ENCODE peak calls at places on chromosomes 7 and 10, in ten cellular contexts. Y, H, Q, I, M, J, R, C, U and F are unnamed samples.

GRCh38 chr10:12027539-12027938 is 15.1 kb downstream of the UPF2 start:
- DNase-seq in Y (no peak), H (no peak), Q (no peak), I (no peak), M (no peak), J (no peak), R (no peak), C (no peak), U (no peak), F (no peak)

GRCh38 chr7:147775564-147775963 is 815.0 kb upstream of the C7orf33 start:
- DNase-seq in Y (no peak), H (no peak), Q (no peak), I (no peak), M (no peak), J (peak; percentile 10), R (no peak), C (no peak), U (no peak), F (no peak)

GRCh38 chr10:91975438-91975837 is 51.9 kb downstream of the BTAF1 start:
- DNase-seq in Y (no peak), H (peak; percentile 5), Q (no peak), I (no peak), M (no peak), J (no peak), R (no peak), C (no peak), U (no peak), F (no peak)

GRCh38 chr10:118712080-118712479 is 42.7 kb downstream of the CACUL1 start:
- DNase-seq in Y (no peak), H (no peak), Q (no peak), I (no peak), M (no peak), J (no peak), R (no peak), C (no peak), U (no peak), F (no peak)

GRCh38 chr7:90710466-90710850 is 114.3 kb downstream of the CDK14 start:
- DNase-seq in Y (no peak), H (no peak), Q (peak; percentile 34), I (no peak), M (no peak), J (no peak), R (no peak), C (no peak), U (no peak), F (no peak)

GRCh38 chr10:112913661-112914287 is 36.3 kb upstream of the TCF7L2 start:
- DNase-seq in Y (no peak), H (no peak), Q (no peak), I (no peak), M (no peak), J (no peak), R (no peak), C (no peak), U (no peak), F (peak; percentile 44)

GRCh38 chr10:46530249-46531186 is 25.9 kb downstream of the GPRIN2 start:
- DNase-seq in Y (peak; percentile 4), H (no peak), Q (no peak), I (no peak), M (peak; percentile 56), J (peak; percentile 98), R (no peak), C (peak; percentile 73), U (no peak), F (no peak)

GRCh38 chr7:82131224-82131623 is 312.4 kb downstream of the CACNA2D1 start:
- DNase-seq in Y (no peak), H (no peak), Q (no peak), I (no peak), M (no peak), J (no peak), R (no peak), C (no peak), U (no peak), F (no peak)

GRCh38 chr7:135353832-135354231 is 120.2 kb downstream of the STRA8 start:
- DNase-seq in Y (no peak), H (no peak), Q (no peak), I (no peak), M (no peak), J (no peak), R (no peak), C (no peak), U (no peak), F (no peak)

GRCh38 chr10:125027889-125028288 is 86.0 kb downstream of the ZRANB1 start:
- DNase-seq in Y (no peak), H (no peak), Q (no peak), I (no peak), M (no peak), J (no peak), R (no peak), C (peak; percentile 60), U (no peak), F (no peak)

GRCh38 chr7:97752215-97752614 is 20.3 kb downstream of the TAC1 start:
- DNase-seq in Y (no peak), H (no peak), Q (no peak), I (no peak), M (no peak), J (no peak), R (no peak), C (no peak), U (no peak), F (no peak)

DNA sequence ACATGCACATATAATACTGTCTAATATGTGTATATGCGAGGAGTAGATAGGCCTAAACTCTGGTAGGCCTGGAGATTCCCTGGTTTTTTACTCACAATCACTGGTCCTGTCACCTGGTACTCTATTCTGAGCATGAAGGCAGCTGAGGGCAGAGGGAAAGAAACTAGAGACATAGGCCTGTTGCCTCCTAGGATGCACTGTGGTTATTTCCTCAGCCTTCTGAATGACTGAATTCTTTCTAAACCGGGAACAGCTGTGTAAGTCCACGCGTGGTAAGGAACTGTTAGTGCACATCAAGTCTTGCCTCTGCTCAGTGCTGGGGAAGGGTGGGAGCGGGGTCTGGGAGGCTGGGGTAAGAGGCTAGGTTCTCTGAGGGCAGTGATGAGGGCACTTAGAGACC is 7.7 kb downstream of the KAZALD1 start:
- DNase-seq in Y (no peak), H (no peak), Q (no peak), I (no peak), M (no peak), J (no peak), R (no peak), C (no peak), U (no peak), F (no peak)
- H3K4me3 ChIP-seq in Y (no peak overlapping the region), H (no peak overlapping the region), Q (no peak overlapping the region), I (no peak overlapping the region), M (no peak overlapping the region), J (no peak overlapping the region), R (no peak overlapping the region), C (no peak overlapping the region), U (no peak overlapping the region), F (no peak overlapping the region)

GRCh38 chr7:101308245-101309085 is 13.1 kb downstream of the IFT22 start:
- DNase-seq in Y (peak; percentile 92), H (peak; percentile 40), Q (no peak), I (no peak), M (peak; percentile 74), J (peak; percentile 15), R (no peak), C (peak; percentile 78), U (peak; percentile 93), F (peak; percentile 84)
- H3K4me3 ChIP-seq in Y (peak overlapping the region; percentile 62), H (peak overlapping the region; percentile 78), Q (no peak overlapping the region), I (peak overlapping the region; percentile 71), M (peak overlapping the region; percentile 42), J (peak overlapping the region; percentile 46), R (peak overlapping the region; percentile 26), C (no peak overlapping the region), U (peak overlapping the region; percentile 96), F (no peak overlapping the region)

GRCh38 chr10:89795840-89796239 is 94.5 kb downstream of the KIF20B start:
- DNase-seq in Y (no peak), H (no peak), Q (no peak), I (no peak), M (no peak), J (no peak), R (no peak), C (no peak), U (no peak), F (no peak)
- H3K4me3 ChIP-seq in Y (no peak overlapping the region), H (no peak overlapping the region), Q (no peak overlapping the region), I (no peak overlapping the region), M (no peak overlapping the region), J (no peak overlapping the region), R (no peak overlapping the region), C (no peak overlapping the region), U (no peak overlapping the region), F (no peak overlapping the region)

GRCh38 chr10:78405781-78406180 is 372.1 kb downstream of the RPS24 start:
- DNase-seq in Y (no peak), H (no peak), Q (no peak), I (no peak), M (peak; percentile 38), J (peak; percentile 19), R (no peak), C (peak; percentile 67), U (no peak), F (no peak)

GRCh38 chr10:78408011-78408410 is 374.3 kb downstream of the RPS24 start:
- DNase-seq in Y (no peak), H (no peak), Q (no peak), I (no peak), M (peak; percentile 36), J (no peak), R (no peak), C (no peak), U (no peak), F (no peak)

GRCh38 chr10:78408671-78409472 is 375.2 kb downstream of the RPS24 start:
- DNase-seq in Y (peak; percentile 94), H (no peak), Q (no peak), I (no peak), M (peak; percentile 92), J (peak; percentile 44), R (peak; percentile 81), C (peak; percentile 94), U (peak; percentile 50), F (no peak)

GRCh38 chr10:78406648-78407008 is 373.0 kb downstream of the RPS24 start:
- DNase-seq in Y (no peak), H (no peak), Q (no peak), I (no peak), M (no peak), J (no peak), R (no peak), C (no peak), U (no peak), F (no peak)

DNA sequence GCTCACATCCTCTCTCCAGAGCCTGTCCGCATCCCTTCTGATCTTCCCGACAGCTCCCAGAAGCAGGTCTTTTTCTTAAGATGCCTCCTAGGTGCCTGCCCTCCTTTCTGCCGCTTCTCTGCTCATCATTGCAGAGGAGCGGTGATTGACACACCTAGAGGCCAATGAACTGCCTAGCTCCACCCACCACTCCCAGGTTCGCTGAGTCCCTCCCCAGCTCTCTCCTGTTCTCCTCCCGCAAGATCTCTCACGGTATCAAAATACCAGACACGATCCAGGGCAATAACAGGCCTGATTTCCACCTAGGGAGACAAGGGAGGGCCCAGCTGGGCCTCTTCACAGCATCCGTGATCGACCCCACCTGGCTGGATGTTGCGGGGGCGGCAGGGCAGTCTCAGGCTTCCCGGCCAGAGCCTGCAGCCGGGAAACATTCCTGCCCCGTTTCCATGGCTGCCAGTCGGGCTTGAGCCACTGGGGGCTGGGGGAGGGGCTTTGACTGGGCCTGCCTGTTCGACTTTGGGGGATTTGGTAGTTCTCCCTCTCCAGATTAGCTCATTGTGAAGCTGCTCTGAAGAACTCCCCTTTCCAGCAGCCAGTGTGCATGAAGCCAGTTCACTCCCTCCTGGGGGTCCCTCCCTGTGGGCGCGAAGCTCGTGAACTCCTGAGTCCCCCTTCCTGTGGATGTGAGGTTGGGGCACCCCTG is 373.5 kb downstream of the RPS24 start:
- DNase-seq in Y (peak; percentile 91), H (peak; percentile 57), Q (peak; percentile 48), I (peak; percentile 39), M (peak; percentile 89), J (peak; percentile 69), R (peak; percentile 75), C (peak; percentile 90), U (peak; percentile 97), F (peak; percentile 87)
- H3K4me3 ChIP-seq in Y (no peak overlapping the region), H (no peak overlapping the region), Q (no peak overlapping the region), I (peak overlapping the region; percentile 56), M (peak overlapping the region; percentile 18), J (no peak overlapping the region), R (peak overlapping the region; percentile 25), C (no peak overlapping the region), U (peak overlapping the region; percentile 63), F (no peak overlapping the region)